ENCODE peak calls at places on chromosomes 12 and 14, in seven cellular contexts. C is uterus; Z is activated CD8-positive, alpha-beta memory T cell treated with anti-CD3 and anti-CD28 coated beads for 48 hours; S is choroid plexus epithelial cell; J is NK-92 treated with Interleukin-12 subunit alpha and Interleukin-12 subunit beta, amount 100 ng/mL, for 24 hours; K is GM23248; U is ELR. O is an unnamed sample.

GRCh38 chr14:54783660-54784015 is 119.0 kb downstream of the GCH1 start:
- DNase-seq in K (no peak), Z (no peak), C (no peak), U (no peak), J (no peak), S (no peak), O (no peak)

GRCh38 chr12:45407188-45407850 is 191.4 kb downstream of the ANO6 start:
- DNase-seq in U (peak), S (peak), C (peak), Z (no peak), K (no peak), J (no peak), O (no peak)

GRCh38 chr14:80381964-80382363 is 170.7 kb upstream of the DIO2 start:
- DNase-seq in J (no peak), U (no peak), S (no peak), C (no peak), K (no peak), Z (no peak), O (no peak)

GRCh38 chr12:122518908-122519307 is 7.8 kb downstream of the RSRC2 start:
- DNase-seq in J (no peak), C (no peak), Z (no peak), U (peak), S (no peak), K (peak), O (no peak)

GRCh38 chr12:50188875-50189575 is 21.9 kb upstream of the CERS5 start:
- DNase-seq in Z (no peak), S (peak), U (no peak), K (no peak), C (no peak), J (no peak), O (no peak)

GRCh38 chr12:88245905-88246304 is 103.8 kb downstream of the TMTC3 start:
- DNase-seq in J (no peak), C (no peak), S (no peak), K (peak), U (no peak), Z (no peak), O (no peak)

GRCh38 chr14:95906591-95906990 is 30.0 kb downstream of the TUNAR start:
- DNase-seq in J (no peak), U (peak), K (no peak), S (no peak), C (no peak), Z (no peak), O (no peak)

GRCh38 chr14:94138256-94138655 is 8.9 kb upstream of the IFI27L2 start:
- DNase-seq in U (no peak), Z (no peak), K (no peak), S (no peak), J (no peak), C (no peak), O (no peak)

GRCh38 chr14:32354716-32355115 is 25.6 kb downstream of the AKAP6 start:
- DNase-seq in C (no peak), K (no peak), Z (no peak), J (no peak), U (no peak), S (no peak), O (no peak)

GRCh38 chr14:94780536-94781404 is 10.9 kb upstream of the GSC start:
- DNase-seq in J (no peak), K (no peak), U (no peak), Z (no peak), S (no peak), C (no peak), O (no peak)

GRCh38 chr14:102778616-102779351 is 1.5 kb downstream of the TRAF3 start:
- DNase-seq in U (peak), K (peak), Z (no peak), S (peak), C (no peak), J (no peak), O (no peak)

GRCh38 chr12:53251477-53252348 is 16.4 kb upstream of the ESPL1 start:
- DNase-seq in Z (peak), C (peak), J (peak), S (peak), K (peak), U (peak), O (peak)

GRCh38 chr14:24054324-24054641 is 2.5 kb downstream of the CARMIL3 start:
- DNase-seq in C (no peak), J (no peak), S (no peak), Z (no peak), U (no peak), K (no peak), O (no peak)

GRCh38 chr14:96756745-96757144 is 40.4 kb upstream of the VRK1 start:
- DNase-seq in U (no peak), Z (no peak), K (no peak), C (no peak), J (no peak), S (no peak), O (no peak)

GRCh38 chr12:121949643-121950397 is 31.4 kb downstream of the CFAP251 start:
- DNase-seq in S (peak), U (peak), Z (no peak), C (no peak), K (peak), J (no peak), O (no peak)

GRCh38 chr14:81946808-81947798 is 413.4 kb upstream of the SEL1L start:
- DNase-seq in Z (no peak), J (no peak), U (no peak), S (no peak), K (no peak), C (no peak), O (no peak)

O was measured in right atrium auricular region.